ENCODE peak calls at places on chromosomes 16 and 17, in eight cellular contexts. T is GM10248, V is PC-3, X is K562, L is GM23338, Y is body of pancreas, O is A549, Z is lower lobe of right lung. U is an unnamed sample.

GRCh38 chr17:66737524-66737923 is 97.4 kb upstream of the CACNG5 start:
- DNase-seq in Z (no peak), X (no peak), V (no peak), O (no peak), L (peak; percentile 79), T (no peak), Y (peak; percentile 43), U (no peak)

GRCh38 chr16:87556941-87557459 is 45.3 kb upstream of the JPH3 start:
- DNase-seq in V (no peak), O (no peak), T (no peak), X (no peak), Y (no peak), Z (no peak), L (no peak), U (no peak)

GRCh38 chr17:45677770-45678169 is 106.3 kb upstream of the CRHR1 start:
- DNase-seq in T (no peak), Z (peak; percentile 2), Y (no peak), X (no peak), V (peak; percentile 48), O (no peak), L (no peak), U (no peak)

GRCh38 chr17:72338304-72338703 is 217.5 kb downstream of the SOX9 start:
- DNase-seq in T (no peak), X (no peak), Y (no peak), O (no peak), Z (no peak), V (no peak), L (no peak), U (no peak)

GRCh38 chr16:9039208-9039607 is 52.2 kb upstream of the HAPSTR1 start:
- DNase-seq in Y (no peak), T (no peak), X (no peak), O (no peak), Z (no peak), V (no peak), L (peak; percentile 62), U (no peak)

GRCh38 chr17:79137015-79137770 is 62.6 kb downstream of the ENGASE start:
- DNase-seq in X (no peak), Z (no peak), L (no peak), Y (peak; percentile 17), V (no peak), T (no peak), O (no peak), U (no peak)

GRCh38 chr17:41131979-41132378 is 8.0 kb upstream of the KRTAP4-12 start:
- DNase-seq in X (no peak), T (peak; percentile 13), Y (no peak), V (peak; percentile 80), O (no peak), L (no peak), Z (no peak), U (no peak)

GRCh38 chr16:68700120-68700519 is 37.0 kb upstream of the CDH1 start:
- DNase-seq in Y (no peak), T (no peak), L (no peak), X (no peak), O (no peak), Z (no peak), V (no peak), U (no peak)

GRCh38 chr17:81200695-81201580 is 21.8 kb downstream of the CEP131 start:
- DNase-seq in Z (peak; percentile 63), O (peak; percentile 92), L (peak; percentile 73), T (peak; percentile 67), X (peak; percentile 69), Y (peak; percentile 88), V (peak; percentile 79), U (peak; percentile 66)

GRCh38 chr17:5706835-5707234 is 122.5 kb upstream of the NLRP1 start:
- DNase-seq in X (peak; percentile 51), T (peak; percentile 73), Y (peak; percentile 58), L (peak; percentile 92), Z (peak; percentile 65), V (peak; percentile 58), O (peak; percentile 69), U (peak; percentile 15)

GRCh38 chr16:85402910-85403692 is 210.0 kb upstream of the GSE1 start:
- DNase-seq in X (peak; percentile 95), O (no peak), T (no peak), V (no peak), L (peak; percentile 52), Y (no peak), Z (peak; percentile 45), U (no peak)

GRCh38 chr16:80536246-80536645 is 4.5 kb upstream of the DYNLRB2 start:
- DNase-seq in V (peak; percentile 29), T (no peak), Y (no peak), O (no peak), Z (no peak), X (no peak), L (no peak), U (no peak)

DNA sequence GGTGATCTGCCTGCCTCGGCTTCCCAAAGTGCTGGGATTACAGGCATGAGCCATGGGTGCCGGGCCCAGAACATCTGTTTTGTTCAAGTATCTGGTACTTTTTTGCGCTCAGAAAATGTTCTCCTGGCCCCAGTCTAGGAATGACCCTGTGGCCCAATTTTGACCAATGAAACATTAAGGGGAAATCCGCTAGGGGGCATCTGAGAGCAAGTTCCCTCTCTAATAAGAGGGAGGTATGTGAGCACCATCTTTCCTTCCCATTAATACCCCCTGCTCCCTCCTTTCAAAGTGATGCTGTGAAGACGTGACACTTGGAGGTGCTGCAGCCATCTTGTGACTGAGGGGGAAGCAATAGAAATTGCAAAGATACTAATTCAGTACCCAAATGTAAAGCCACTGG is 16.5 kb upstream of the CLEC3A start:
- DNase-seq in Y (no peak), X (peak; percentile 37), V (no peak), Z (no peak), T (peak; percentile 30), O (peak; percentile 7), L (peak; percentile 85), U (no peak)
- TF ChIP-seq CTCF in Y (no peak), X (peak; percentile 58), V (peak; percentile 19), Z (no peak), T (peak; percentile 15), O (peak; percentile 12), L (peak; percentile 61), U (no peak)

GRCh38 chr16:75491876-75492275 is 3.4 kb downstream of the CHST6 start:
- DNase-seq in L (peak; percentile 57), T (no peak), Z (no peak), V (peak; percentile 40), O (peak; percentile 57), X (no peak), Y (peak; percentile 38), U (no peak)
- TF ChIP-seq CTCF in L (peak; percentile 50), T (peak; percentile 35), Z (no peak), V (peak; percentile 52), O (no peak), X (no peak), Y (no peak), U (no peak)

GRCh38 chr16:66175580-66175979 is 190.9 kb upstream of the CDH5 start:
- DNase-seq in V (no peak), O (no peak), T (no peak), X (no peak), Z (no peak), L (no peak), Y (no peak), U (no peak)
- TF ChIP-seq CTCF in V (no peak), O (no peak), T (no peak), X (no peak), Z (no peak), L (no peak), Y (no peak), U (no peak)

GRCh38 chr17:17952691-17953090 is 19.5 kb downstream of the TOM1L2 start:
- DNase-seq in Y (no peak), L (peak; percentile 56), Z (no peak), T (no peak), V (no peak), X (no peak), O (no peak), U (no peak)

GRCh38 chr17:17951524-17951923 is 20.7 kb downstream of the TOM1L2 start:
- DNase-seq in Z (no peak), X (no peak), O (no peak), V (no peak), T (no peak), Y (no peak), L (no peak), U (no peak)

GRCh38 chr17:17947966-17948365 is 24.2 kb downstream of the TOM1L2 start:
- DNase-seq in X (no peak), O (no peak), Y (no peak), T (no peak), L (no peak), V (peak; percentile 84), Z (no peak), U (no peak)

GRCh38 chr17:17950347-17950746 is 21.9 kb downstream of the TOM1L2 start:
- DNase-seq in X (no peak), Y (no peak), O (no peak), Z (no peak), L (no peak), T (no peak), V (no peak), U (peak; percentile 43)

DNA sequence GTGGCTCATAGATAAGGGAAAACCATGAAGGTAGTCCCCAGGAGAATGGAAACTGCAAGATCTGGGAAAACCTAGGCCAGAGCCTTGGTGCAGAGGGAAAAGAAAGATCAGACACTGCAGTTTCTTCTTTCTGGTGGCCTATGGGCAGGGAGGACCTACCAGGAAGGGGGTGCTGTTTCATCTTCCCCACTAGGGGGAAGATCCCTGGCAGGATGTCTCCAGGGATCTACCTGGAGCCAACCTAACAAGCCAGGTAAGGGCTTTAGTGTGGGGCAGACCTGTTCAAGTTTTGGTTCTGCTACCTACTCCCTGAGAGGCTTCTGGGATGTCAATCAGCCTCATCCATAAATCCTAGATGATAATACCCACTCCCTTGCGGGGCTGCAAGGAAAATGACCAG is 21.4 kb downstream of the TOM1L2 start:
- DNase-seq in Y (no peak), X (peak; percentile 31), Z (no peak), T (no peak), O (peak; percentile 54), L (peak; percentile 64), V (peak; percentile 58), U (no peak)
- TF ChIP-seq CTCF in Y (no peak), X (no peak), Z (no peak), T (no peak), O (no peak), L (peak; percentile 60), V (peak; percentile 63), U (no peak)

GRCh38 chr16:71461686-71462648 is at the start of gene ZNF23:
- DNase-seq in Y (peak; percentile 89), X (peak; percentile 95), V (peak; percentile 66), L (peak; percentile 83), Z (peak; percentile 92), O (peak; percentile 93), T (peak; percentile 96), U (peak; percentile 73)
- TF ChIP-seq CTCF in Y (no peak), X (no peak), V (no peak), L (peak; percentile 10), Z (peak; percentile 15), O (no peak), T (no peak), U (no peak)

U was measured in prostate gland.